ENCODE peak calls at places on chromosomes 5 and 9, in five cellular contexts. S, W, K, O and D are unnamed samples.

GRCh38 chr5:40001796-40002195 is 577.0 kb upstream of the DAB2 start:
- DNase-seq in O (no peak), S (no peak), W (no peak), K (no peak), D (no peak)

GRCh38 chr5:87526131-87526530 is 113.4 kb upstream of the CCNH start:
- DNase-seq in W (no peak), S (no peak), K (no peak), O (no peak), D (no peak)

GRCh38 chr9:35464056-35465025 is 25.6 kb upstream of the RUSC2 start:
- DNase-seq in O (no peak), W (no peak), K (no peak), S (no peak), D (no peak)

GRCh38 chr5:42057254-42057690 is 132.2 kb downstream of the FBXO4 start:
- DNase-seq in S (peak), K (peak), O (peak), W (peak), D (peak)

GRCh38 chr9:138033950-138034349 is 156.4 kb downstream of the CACNA1B start:
- DNase-seq in W (peak), O (no peak), K (no peak), S (no peak), D (no peak)

GRCh38 chr9:27491164-27491563 is 32.9 kb upstream of the IFNK start:
- DNase-seq in K (no peak), O (no peak), W (no peak), S (no peak), D (no peak)

GRCh38 chr5:34941936-34942335 is 12.6 kb downstream of the DNAJC21 start:
- DNase-seq in S (no peak), W (no peak), K (no peak), O (no peak), D (no peak)

GRCh38 chr9:84839538-84839937 is 170.0 kb downstream of the NTRK2 start:
- DNase-seq in O (no peak), W (no peak), K (peak), S (no peak), D (no peak)

GRCh38 chr5:149869266-149869875 is 75.2 kb downstream of the PDE6A start:
- DNase-seq in K (no peak), W (no peak), O (no peak), S (no peak), D (no peak)

GRCh38 chr5:162931501-162931900 is 505.9 kb upstream of the CCNG1 start:
- DNase-seq in S (no peak), K (no peak), W (no peak), O (no peak), D (no peak)

GRCh38 chr5:149375434-149375833 is 3.7 kb downstream of the IL17B start:
- DNase-seq in K (no peak), W (no peak), O (no peak), S (no peak), D (no peak)

GRCh38 chr5:78178356-78178755 is 116.1 kb downstream of the AP3B1 start:
- DNase-seq in S (no peak), W (no peak), O (no peak), K (no peak), D (no peak)

GRCh38 chr5:13944564-13945195 is at the start of gene DNAH5:
- DNase-seq in O (no peak), W (no peak), K (no peak), S (no peak), D (no peak)

GRCh38 chr5:121325930-121326329 is 525.8 kb upstream of the FTMT start:
- DNase-seq in W (no peak), O (no peak), S (no peak), K (no peak), D (no peak)

GRCh38 chr5:170302729-170303501 is 5.3 kb upstream of the LCP2 start:
- DNase-seq in K (no peak), O (no peak), W (peak), S (no peak), D (no peak)

GRCh38 chr9:127910613-127911205 is 6.1 kb downstream of the ST6GALNAC4 start:
- DNase-seq in K (no peak), W (no peak), S (no peak), O (no peak), D (peak)

GRCh38 chr5:60473654-60474053 is 226.3 kb downstream of the DEPDC1B start:
- DNase-seq in S (no peak), W (no peak), O (no peak), K (no peak), D (no peak)

GRCh38 chr9:120904061-120904998 is 22.3 kb downstream of the TRAF1 start:
- DNase-seq in O (no peak), W (no peak), K (no peak), S (no peak), D (no peak)

GRCh38 chr9:134601764-134602163 is 39.8 kb upstream of the COL5A1 start:
- DNase-seq in W (no peak), O (no peak), S (no peak), K (no peak), D (no peak)

GRCh38 chr9:133532937-133533668 is 1.4 kb upstream of the ADAMTSL2 start:
- DNase-seq in W (peak), S (peak), K (peak), O (peak), D (peak)

GRCh38 chr9:117080996-117081395 is 333.9 kb downstream of the ASTN2 start:
- DNase-seq in W (no peak), K (peak), O (peak), S (no peak), D (no peak)

GRCh38 chr9:95450171-95451107 is 66.3 kb downstream of the PTCH1 start:
- DNase-seq in W (no peak), K (peak), S (no peak), O (no peak), D (no peak)

GRCh38 chr5:112824197-112824596 is 36.9 kb upstream of the SRP19 start:
- DNase-seq in S (no peak), O (no peak), K (no peak), W (no peak), D (no peak)

GRCh38 chr9:112193562-112194288 is 18.6 kb upstream of the SUSD1 start:
- DNase-seq in O (no peak), W (no peak), S (no peak), K (no peak), D (no peak)

GRCh38 chr5:3194141-3194540 is 401.5 kb upstream of the IRX1 start:
- DNase-seq in O (no peak), W (no peak), K (no peak), S (no peak), D (no peak)

GRCh38 chr5:65721050-65721774 is 697 bp downstream of the SGTB start:
- DNase-seq in S (no peak), W (peak), K (peak), O (no peak), D (peak)

GRCh38 chr5:173729079-173729765 is 112.8 kb upstream of the BOD1 start:
- DNase-seq in O (no peak), W (no peak), K (no peak), S (no peak), D (no peak)

GRCh38 chr5:116668361-116668760 is 93.7 kb upstream of the SEMA6A start:
- DNase-seq in W (no peak), O (no peak), K (no peak), S (no peak), D (no peak)

GRCh38 chr5:64838803-64839202 is 70.1 kb downstream of the CWC27 start:
- DNase-seq in W (no peak), S (no peak), O (no peak), K (no peak), D (no peak)

DNA sequence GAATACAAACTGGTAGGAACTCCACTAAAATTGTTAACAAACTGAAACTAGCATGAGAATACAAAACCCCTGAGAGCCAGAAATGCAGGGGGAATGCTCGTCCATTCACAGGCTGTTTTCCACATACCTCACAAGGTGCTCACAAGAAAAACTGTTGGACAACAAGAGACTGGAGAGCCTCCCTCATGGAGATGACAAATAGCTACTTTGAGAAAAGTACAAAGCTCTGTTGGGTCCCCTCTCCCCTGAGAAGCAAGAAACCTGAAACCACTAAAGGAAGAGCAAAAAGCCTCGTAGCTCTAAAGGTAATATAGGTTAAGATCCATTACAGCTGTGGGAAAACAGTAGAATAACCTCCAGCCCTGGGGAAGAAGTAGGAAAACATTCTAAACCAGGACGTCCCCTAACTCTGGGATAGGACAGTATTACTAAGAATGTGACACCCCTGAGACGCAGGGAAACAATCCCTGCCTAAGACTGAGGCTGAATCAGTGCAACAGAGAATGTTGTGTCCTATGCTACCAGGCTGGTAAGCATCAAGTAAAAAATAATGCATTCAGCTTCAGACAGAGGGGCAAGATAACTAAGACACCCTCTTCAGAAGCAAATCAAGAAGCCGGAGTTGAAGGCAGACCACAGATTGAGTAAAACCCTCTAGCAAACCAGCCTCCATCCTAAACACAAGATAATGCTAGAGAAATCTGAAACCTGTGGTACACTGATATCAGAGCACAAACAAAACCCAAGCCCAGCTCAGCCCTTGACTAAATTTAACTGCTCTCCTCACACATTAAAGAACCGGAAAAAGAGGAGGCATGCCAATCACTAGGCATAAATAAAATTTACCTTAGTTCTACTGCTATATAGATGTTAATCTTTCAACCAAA is 160.2 kb downstream of the SSBP2 start:
- DNase-seq in S (no peak), K (no peak), O (peak), W (no peak), D (no peak)
- TF ChIP-seq JUND in S (no peak), K (no peak), O (no peak), W (no peak), D (no peak)

GRCh38 chr9:34027845-34028574 is 20.7 kb downstream of the UBAP2 start:
- DNase-seq in S (no peak), O (no peak), W (no peak), K (no peak), D (no peak)
- TF ChIP-seq JUND in S (no peak), O (no peak), W (no peak), K (no peak), D (no peak)

GRCh38 chr5:141245250-141245717 is at the start of gene PCDHB15:
- DNase-seq in K (peak), O (no peak), S (no peak), W (peak), D (no peak)

DNA sequence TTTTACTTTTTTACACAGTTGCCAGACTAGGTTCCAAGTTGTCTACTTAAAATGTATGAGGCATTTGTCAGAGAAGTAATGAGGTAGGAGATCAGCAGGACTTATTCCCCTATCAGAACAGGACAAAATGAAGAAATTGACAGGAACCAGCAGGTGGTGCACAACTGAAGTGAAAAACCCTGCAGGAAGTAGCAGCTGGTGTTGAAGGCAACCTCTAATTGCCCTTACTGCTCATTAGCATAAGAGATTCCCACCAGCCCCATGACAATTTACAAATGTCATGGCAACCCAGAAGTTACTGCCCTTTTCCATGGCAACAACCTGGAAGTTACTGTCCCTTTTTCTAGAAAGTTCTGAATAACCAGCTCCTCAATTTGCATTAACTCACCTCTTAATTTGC is 5.4 kb downstream of the PCDHB15 start:
- DNase-seq in S (no peak), W (no peak), K (no peak), O (no peak), D (no peak)
- TF ChIP-seq JUND in S (no peak), W (no peak), K (no peak), O (no peak), D (no peak)

DNA sequence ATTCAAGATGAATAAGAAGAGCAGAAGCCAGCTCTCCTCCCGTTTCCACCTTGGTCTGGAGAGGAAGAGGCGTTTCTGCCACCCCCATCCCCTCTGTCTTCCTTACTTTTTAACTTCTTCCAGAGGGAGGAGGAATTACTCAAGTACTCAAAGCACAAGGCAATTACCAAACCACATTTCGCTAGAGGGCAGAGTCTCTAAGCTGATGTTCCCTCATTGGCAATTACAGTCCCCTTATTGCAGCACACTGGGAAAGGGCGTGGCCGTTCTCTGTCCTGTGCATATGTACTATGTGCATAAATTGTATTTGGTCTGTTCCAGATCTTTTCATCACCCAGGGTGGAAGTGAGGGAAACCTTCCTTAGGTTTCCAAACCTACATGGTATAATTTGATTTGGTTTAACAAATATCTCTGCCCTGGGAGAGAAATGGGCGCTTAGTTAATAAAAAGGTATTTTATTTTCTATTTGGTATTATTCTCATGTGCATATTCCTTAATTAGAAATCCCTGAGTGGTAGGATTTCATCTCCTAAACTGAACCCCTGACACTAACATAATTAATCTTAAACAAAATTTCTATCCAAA is 29.8 kb upstream of the ALDOB start:
- DNase-seq in K (no peak), O (peak), W (peak), S (peak), D (no peak)
- TF ChIP-seq JUND in K (no peak), O (no peak), W (peak), S (no peak), D (no peak)

DNA sequence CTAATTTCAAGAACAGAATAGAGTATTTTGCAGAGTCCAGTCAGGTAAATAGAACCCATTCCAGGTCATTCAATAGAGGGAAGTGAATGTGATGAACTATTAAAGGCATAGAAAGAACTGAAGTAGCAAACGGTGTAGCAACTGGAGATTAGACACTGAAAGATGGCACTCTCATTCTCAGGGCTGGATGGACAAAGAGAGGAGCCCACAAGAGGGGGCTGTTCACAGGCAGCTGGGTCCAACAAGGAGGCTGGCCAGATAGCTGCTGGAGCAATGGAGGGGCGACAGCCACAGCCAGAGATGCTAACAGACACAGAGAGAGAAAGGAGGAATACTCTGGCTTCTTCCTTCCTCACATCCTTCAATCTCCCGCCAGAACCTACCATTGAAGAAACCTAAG is 93.1 kb upstream of the SMARCA2 start:
- DNase-seq in S (no peak), O (no peak), W (peak), K (no peak), D (no peak)
- TF ChIP-seq JUND in S (no peak), O (no peak), W (no peak), K (no peak), D (no peak)